ENCODE peak calls at places on chromosomes 11 and 22, in nine cellular contexts. X is ovary, V is A549, L is sigmoid colon, E is stomach, A is K562, I is tibial nerve, P is upper lobe of left lung, R is SK-N-SH. W is an unnamed sample.

GRCh38 chr11:898160-898517 is 12.5 kb downstream of the CHID1 start:
- DNase-seq in X (no peak), R (peak; percentile 70), A (peak; percentile 30), V (peak; percentile 57), E (no peak), P (peak; percentile 71), I (no peak), L (no peak), W (no peak)

GRCh38 chr11:116601734-116602636 is 170.8 kb downstream of the BUD13 start:
- DNase-seq in A (no peak), L (peak; percentile 45), X (no peak), V (no peak), R (no peak), I (no peak), E (no peak), P (no peak), W (no peak)

GRCh38 chr11:9091044-9091936 is at the start of gene SCUBE2:
- DNase-seq in P (peak; percentile 88), R (peak; percentile 86), X (no peak), L (no peak), I (no peak), A (peak; percentile 42), E (no peak), V (no peak), W (peak; percentile 32)

GRCh38 chr11:74650498-74650897 is 58.1 kb downstream of the POLD3 start:
- DNase-seq in E (no peak), A (no peak), X (no peak), R (no peak), L (peak; percentile 77), V (no peak), P (no peak), I (peak; percentile 8), W (no peak)

GRCh38 chr11:125918140-125918840 is 14.0 kb downstream of the DDX25 start:
- DNase-seq in P (no peak), A (no peak), E (no peak), L (no peak), X (no peak), R (peak; percentile 62), V (no peak), I (no peak), W (no peak)

GRCh38 chr11:6393989-6394670 is 3.9 kb downstream of the SMPD1 start:
- DNase-seq in L (no peak), A (no peak), X (no peak), R (no peak), P (peak; percentile 52), V (no peak), E (no peak), I (no peak), W (no peak)

GRCh38 chr11:66130978-66131377 is 60.9 kb downstream of the PACS1 start:
- DNase-seq in A (no peak), I (no peak), V (no peak), R (no peak), X (no peak), L (no peak), E (no peak), P (no peak), W (no peak)

GRCh38 chr22:37060801-37061610 is 9.5 kb downstream of the KCTD17 start:
- DNase-seq in I (no peak), R (no peak), E (no peak), V (no peak), X (no peak), L (no peak), P (no peak), A (no peak), W (no peak)

GRCh38 chr22:48278620-48279464 is 1516.4 kb downstream of the TBC1D22A start:
- DNase-seq in X (no peak), L (no peak), V (no peak), E (no peak), A (no peak), R (no peak), I (no peak), P (no peak), W (no peak)

DNA sequence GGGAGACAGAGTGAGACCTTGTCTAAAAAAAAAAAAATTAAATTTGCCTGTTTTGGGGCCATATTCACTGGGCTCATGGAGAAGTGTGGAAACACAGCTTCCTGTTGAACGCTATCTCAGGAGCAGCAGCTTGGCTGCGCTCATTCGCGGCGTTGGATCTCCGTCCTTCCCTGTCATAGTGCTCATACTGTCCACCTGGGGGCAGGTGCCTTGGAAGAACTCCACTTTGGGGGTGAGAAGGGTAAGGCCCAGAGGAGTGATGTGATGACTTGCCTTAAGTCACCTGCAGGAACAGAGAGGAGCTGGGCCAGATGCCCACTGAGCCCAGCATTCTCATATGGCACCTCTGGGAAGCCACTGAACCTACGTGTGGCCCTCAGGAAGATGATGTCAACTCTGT is 82.8 kb downstream of the CABIN1 start:
- DNase-seq in I (no peak), L (peak; percentile 11), P (no peak), A (peak; percentile 15), R (no peak), V (peak; percentile 11), X (no peak), E (no peak), W (no peak)
- TF ChIP-seq EP300 in I (no peak), L (no peak), P (no peak), A (no peak), R (no peak), V (no peak), X (no peak), E (no peak), W (no peak)

GRCh38 chr11:34395916-34396555 is 38.2 kb upstream of the ABTB2 start:
- DNase-seq in X (no peak), R (no peak), L (no peak), E (no peak), V (peak; percentile 32), A (no peak), P (no peak), I (no peak), W (no peak)
- TF ChIP-seq EP300 in X (no peak), R (no peak), L (no peak), E (no peak), V (no peak), A (no peak), P (no peak), I (no peak), W (no peak)

GRCh38 chr11:19980957-19981669 is 179.2 kb downstream of the DBX1 start:
- DNase-seq in P (no peak), L (no peak), A (peak; percentile 33), X (peak; percentile 39), I (no peak), R (peak; percentile 21), V (peak; percentile 27), E (no peak), W (peak; percentile 17)

GRCh38 chr11:19977941-19978340 is 182.3 kb downstream of the DBX1 start:
- DNase-seq in P (no peak), X (no peak), R (no peak), L (peak; percentile 10), E (no peak), A (no peak), V (no peak), I (no peak), W (no peak)

GRCh38 chr11:19980388-19980787 is 179.9 kb downstream of the DBX1 start:
- DNase-seq in P (no peak), V (no peak), X (no peak), E (no peak), R (no peak), L (no peak), A (no peak), I (no peak), W (no peak)

GRCh38 chr11:19979519-19979845 is 180.8 kb downstream of the DBX1 start:
- DNase-seq in L (no peak), I (no peak), A (no peak), R (no peak), P (no peak), V (no peak), E (no peak), X (no peak), W (no peak)

GRCh38 chr11:19978668-19979518 is 181.4 kb downstream of the DBX1 start:
- DNase-seq in X (no peak), A (peak; percentile 27), L (peak; percentile 64), P (no peak), V (peak; percentile 79), I (no peak), R (no peak), E (no peak), W (no peak)
- TF ChIP-seq EP300 in X (no peak), A (peak; percentile 93), L (no peak), P (no peak), V (peak; percentile 81), I (no peak), R (no peak), E (no peak), W (no peak)

GRCh38 chr22:25362883-25363240 is 143.4 kb downstream of the CRYBB2 start:
- DNase-seq in L (no peak), X (peak; percentile 11), I (no peak), V (no peak), P (no peak), R (no peak), A (no peak), E (no peak), W (no peak)
- TF ChIP-seq EP300 in L (no peak), X (no peak), I (no peak), V (no peak), P (no peak), R (no peak), A (no peak), E (no peak), W (no peak)

GRCh38 chr22:40703731-40704130 is 24.4 kb downstream of the MCHR1 start:
- DNase-seq in V (no peak), R (no peak), P (no peak), I (no peak), E (no peak), A (no peak), X (no peak), L (no peak), W (no peak)
- TF ChIP-seq EP300 in V (no peak), R (no peak), P (no peak), I (no peak), E (no peak), A (no peak), X (no peak), L (no peak), W (no peak)

GRCh38 chr11:118791961-118792578 is 1.1 kb upstream of the DDX6 start:
- DNase-seq in X (no peak), E (peak; percentile 37), P (no peak), V (peak; percentile 10), R (peak; percentile 57), L (peak; percentile 76), I (peak; percentile 22), A (peak; percentile 43), W (peak; percentile 45)
- TF ChIP-seq EP300 in X (no peak), E (no peak), P (no peak), V (no peak), R (no peak), L (no peak), I (no peak), A (no peak), W (no peak)

DNA sequence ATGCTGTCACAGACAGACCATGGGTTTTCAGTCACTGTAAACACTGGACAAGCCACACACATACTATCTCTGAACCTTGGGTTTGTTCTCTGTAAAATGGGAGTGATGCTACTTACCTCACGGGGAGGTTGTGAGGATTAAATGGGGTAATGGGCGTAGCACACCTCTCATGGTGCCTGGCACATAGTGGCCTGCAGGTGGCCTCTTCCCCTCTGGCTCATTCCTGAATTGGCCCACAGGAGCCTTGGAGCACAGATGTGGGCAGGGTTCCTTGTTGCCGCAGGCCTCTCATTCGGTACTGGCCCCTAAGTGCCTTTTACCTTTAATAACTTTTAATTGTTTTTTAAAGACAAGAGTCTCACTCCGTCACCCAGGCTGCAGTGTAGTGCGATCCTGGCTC is 11.7 kb downstream of the MICAL2 start:
- DNase-seq in X (no peak), P (no peak), A (peak; percentile 53), L (no peak), R (no peak), I (no peak), E (no peak), V (peak; percentile 50), W (no peak)
- TF ChIP-seq EP300 in X (no peak), P (no peak), A (no peak), L (no peak), R (no peak), I (no peak), E (no peak), V (no peak), W (no peak)

W was measured in transverse colon.